ENCODE peak calls at places on chromosomes 4 and X, in four cellular contexts. O, Y, A and F are unnamed samples.

GRCh38 chr4:61442936-61443335 is 242.8 kb downstream of the ADGRL3 start:
- DNase-seq in O (no peak), Y (no peak), A (no peak), F (no peak)

GRCh38 chr4:65535128-65535527 is 135.2 kb downstream of the EPHA5 start:
- DNase-seq in Y (no peak), A (no peak), O (no peak), F (no peak)

GRCh38 chr4:48688953-48689352 is 91.1 kb downstream of the FRYL start:
- DNase-seq in A (no peak), Y (no peak), O (no peak), F (no peak)

GRCh38 chr4:173834151-173834550 is 304.1 kb upstream of the HAND2 start:
- DNase-seq in O (no peak), A (no peak), Y (no peak), F (no peak)

GRCh38 chr4:3124070-3124767 is 49.7 kb downstream of the HTT start:
- DNase-seq in A (no peak), Y (no peak), O (no peak), F (no peak)

GRCh38 chr4:147354271-147354670 is 126.6 kb upstream of the EDNRA start:
- DNase-seq in O (no peak), Y (no peak), A (no peak), F (no peak)

GRCh38 chr4:108814327-108814726 is 51.5 kb upstream of the ETNPPL start:
- DNase-seq in Y (no peak), O (no peak), A (no peak), F (no peak)

GRCh38 chr4:145511913-145512522 is 30.4 kb downstream of the SMAD1 start:
- DNase-seq in Y (no peak), A (no peak), O (no peak), F (no peak)

GRCh38 chr4:15963568-15963967 is 593 bp upstream of the FGFBP2 start:
- DNase-seq in Y (no peak), A (no peak), O (no peak), F (no peak)

GRCh38 chrX:153764786-153765137 is 713 bp downstream of the PLXNB3 start:
- DNase-seq in A (no peak), O (no peak), Y (no peak), F (no peak)

GRCh38 chrX:13140007-13140406 is 95.6 kb upstream of the FAM9C start:
- DNase-seq in A (no peak), Y (no peak), O (no peak), F (no peak)

GRCh38 chr4:63919636-63920365 is 489.4 kb downstream of the TECRL start:
- DNase-seq in O (no peak), A (no peak), Y (no peak), F (no peak)

GRCh38 chr4:182839256-182839655 is 77.9 kb downstream of the DCTD start:
- DNase-seq in Y (no peak), O (no peak), A (no peak), F (no peak)

GRCh38 chrX:41478397-41478911 is 31.3 kb downstream of the NYX start:
- DNase-seq in Y (no peak), A (no peak), O (no peak), F (no peak)

GRCh38 chrX:41475611-41476241 is 28.6 kb downstream of the NYX start:
- DNase-seq in Y (peak), O (peak), A (no peak), F (no peak)

GRCh38 chrX:41480508-41481260 is 33.5 kb downstream of the NYX start:
- DNase-seq in O (no peak), A (no peak), Y (no peak), F (no peak)

GRCh38 chrX:41482153-41482850 is 35.2 kb downstream of the NYX start:
- DNase-seq in O (no peak), A (no peak), Y (no peak), F (no peak)

DNA sequence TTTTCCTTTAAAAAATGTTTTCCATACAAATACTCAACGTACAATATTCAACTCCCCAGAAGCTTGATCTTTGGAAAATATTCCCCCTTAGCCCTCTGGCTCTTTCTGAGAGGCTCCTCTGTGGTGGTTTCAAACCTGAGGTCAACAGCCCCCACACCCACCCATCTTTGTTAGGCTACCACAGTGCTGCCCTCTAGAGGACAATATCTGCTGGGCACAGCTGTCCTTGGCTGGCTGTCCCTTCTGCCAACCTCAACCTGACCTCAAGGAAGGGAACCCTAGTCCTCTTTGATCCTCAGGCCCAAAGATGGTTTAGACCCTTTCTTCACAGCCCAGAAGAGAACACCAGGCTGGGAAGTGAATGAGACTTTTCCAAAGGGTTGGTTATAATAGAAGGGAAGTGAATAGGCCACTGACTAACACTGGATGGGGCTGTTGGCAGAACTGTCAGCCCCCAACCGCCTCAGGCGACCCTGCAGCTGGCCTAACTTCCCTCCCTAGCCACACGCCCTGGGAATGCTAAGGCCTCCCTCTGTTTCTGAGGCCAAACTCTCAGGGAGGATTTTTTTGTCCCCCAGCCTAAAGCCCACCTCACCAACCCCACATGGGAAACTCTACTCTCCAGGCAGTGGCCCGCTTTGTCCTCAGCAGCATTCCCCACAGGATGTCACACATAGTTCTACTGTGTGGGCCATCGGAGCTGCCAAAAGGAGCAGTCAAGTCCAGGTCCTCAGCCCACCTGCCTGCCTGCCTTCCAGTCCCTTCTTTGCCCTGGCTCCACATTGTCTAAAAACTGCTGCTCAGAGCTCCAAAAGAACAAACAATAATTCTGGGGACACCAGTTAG is 34.3 kb downstream of the NYX start:
- DNase-seq in A (no peak), Y (no peak), O (no peak), F (no peak)
- TF ChIP-seq CTCF in A (peak), Y (peak), O (peak), F (peak)

DNA sequence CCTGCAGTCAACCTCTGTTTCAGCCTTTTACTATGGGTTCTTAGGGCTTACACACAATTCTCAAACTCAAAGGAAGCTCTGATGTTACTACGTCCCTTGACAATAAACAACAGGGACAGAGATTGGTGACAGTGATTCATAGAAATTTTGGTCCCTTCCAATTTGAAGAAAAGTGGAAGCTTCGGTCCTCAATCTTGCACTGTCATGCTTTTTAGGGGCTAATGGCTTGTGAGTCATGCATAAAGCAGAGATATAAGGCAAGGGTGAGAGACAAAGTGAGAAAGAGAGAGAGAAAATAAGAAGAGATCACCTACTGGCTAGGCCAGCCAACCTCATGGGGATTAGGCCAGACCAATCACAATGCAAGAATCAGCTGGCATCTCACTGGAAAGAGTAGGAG is 63.2 kb upstream of the STARD8 start:
- DNase-seq in Y (no peak), A (no peak), O (no peak), F (no peak)
- TF ChIP-seq CTCF in Y (no peak), A (no peak), O (no peak), F (no peak)

DNA sequence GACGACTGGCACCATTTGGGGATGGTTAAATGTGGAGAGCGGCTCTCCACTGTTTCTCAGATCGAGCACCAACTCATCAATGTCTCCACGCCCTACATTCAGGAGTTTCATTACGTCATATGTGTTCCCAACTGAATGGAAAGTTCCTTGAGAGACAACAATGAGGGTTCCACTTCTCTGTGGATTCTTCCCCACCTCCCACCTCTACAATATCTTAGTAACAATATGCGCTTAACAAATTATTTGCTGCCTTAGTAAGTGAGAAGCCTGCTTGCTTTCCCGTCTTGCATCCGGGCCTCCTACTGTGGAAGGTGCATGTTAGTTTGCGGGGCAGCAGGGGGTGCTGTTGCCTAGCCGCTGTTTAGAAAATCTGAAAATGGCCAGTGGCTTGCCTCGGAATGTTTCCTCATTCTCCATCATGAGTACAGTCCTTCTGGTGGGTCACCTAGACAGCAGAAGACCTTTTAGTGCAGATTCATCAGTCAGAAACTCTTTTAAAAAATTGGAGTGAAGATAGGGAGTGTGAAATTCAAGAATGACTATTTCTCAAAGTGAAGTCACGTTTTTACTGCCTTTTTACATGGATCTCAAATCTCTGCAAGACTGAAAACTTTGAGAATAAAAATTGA is 55.7 kb downstream of the PHOX2B start:
- DNase-seq in Y (peak), A (peak), O (no peak), F (peak)
- TF ChIP-seq CTCF in Y (peak), A (peak), O (peak), F (peak)

DNA sequence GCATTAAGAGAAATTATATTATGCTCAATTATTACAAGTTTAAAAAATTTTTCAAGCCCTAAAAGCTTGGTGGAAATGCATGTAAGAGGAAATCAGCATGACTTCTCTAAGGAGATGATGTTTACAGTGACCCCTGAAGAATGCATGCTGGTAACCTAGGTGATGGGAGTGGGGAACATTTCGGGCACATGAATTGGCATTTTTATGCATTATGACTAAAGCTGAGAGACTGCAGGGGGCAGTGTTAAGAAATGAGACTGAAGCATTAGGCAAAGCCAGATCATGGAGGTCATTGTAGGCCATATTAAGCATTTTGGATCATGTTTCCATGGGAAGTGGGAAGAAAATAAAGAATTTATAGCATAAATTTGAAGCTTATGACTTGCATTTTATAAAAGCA is 421.3 kb downstream of the FAT4 start:
- DNase-seq in A (peak), O (no peak), Y (no peak), F (no peak)
- TF ChIP-seq CTCF in A (peak), O (no peak), Y (no peak), F (no peak)

GRCh38 chr4:155995069-155995468 is 41.4 kb upstream of the CTSO start:
- DNase-seq in Y (no peak), O (no peak), A (no peak), F (no peak)

DNA sequence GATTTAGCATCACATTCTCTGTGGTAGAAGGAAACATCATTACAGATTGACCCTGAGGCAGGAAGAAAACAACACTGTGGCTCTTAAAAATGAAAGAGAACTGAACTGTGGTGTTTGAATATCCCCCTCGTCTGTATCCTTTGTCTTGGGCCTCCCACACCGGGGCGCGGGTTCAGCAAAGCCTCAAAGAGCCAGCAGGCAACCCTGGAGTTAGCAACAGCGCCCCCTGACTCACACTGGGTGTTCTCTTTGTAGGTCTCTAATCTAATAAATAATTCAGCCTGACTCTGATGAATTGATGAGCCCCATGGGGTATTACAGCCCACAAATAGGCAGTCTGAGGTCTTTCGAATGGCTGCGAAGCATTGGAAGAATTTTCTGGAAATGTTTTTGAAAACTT is 46.1 kb upstream of the CTSO start:
- DNase-seq in O (no peak), A (peak), Y (peak), F (peak)
- TF ChIP-seq CTCF in O (no peak), A (peak), Y (peak), F (peak)

GRCh38 chrX:69387559-69388487 is 116.3 kb upstream of the NALF2 start:
- DNase-seq in Y (peak), A (peak), O (no peak), F (peak)
- TF ChIP-seq CTCF in Y (peak), A (peak), O (peak), F (peak)

GRCh38 chrX:152641996-152642395 is 4.3 kb downstream of the GABRQ start:
- DNase-seq in Y (no peak), O (peak), A (no peak), F (peak)
- TF ChIP-seq CTCF in Y (no peak), O (peak), A (peak), F (peak)

GRCh38 chr4:102610007-102610406 is 108.8 kb downstream of the NFKB1 start:
- DNase-seq in Y (no peak), A (peak), O (no peak), F (no peak)
- TF ChIP-seq CTCF in Y (peak), A (peak), O (no peak), F (no peak)